ENCODE peak calls at places on chromosomes 12 and 14, in ten cellular contexts. V is IMR-90, L is mucosa of descending colon, G is GM10248, U is HepG2, A is tibial nerve, N is RWPE1, O is nephron progenitor cell, D is A673, J is heart right ventricle. C is an unnamed sample.

GRCh38 chr14:73758392-73759182 is 44.4 kb upstream of the PNMA1 start:
- DNase-seq in A (no peak), N (peak), J (peak), U (peak), O (peak), G (peak), L (peak), V (peak), D (peak), C (no peak)

GRCh38 chr12:122460061-122460460 is 37.6 kb upstream of the CLIP1 start:
- DNase-seq in A (no peak), N (no peak), D (no peak), O (no peak), V (no peak), J (no peak), L (no peak), U (no peak), G (no peak), C (no peak)

GRCh38 chr12:82687020-82687951 is 580 bp downstream of the TMTC2 start:
- DNase-seq in V (peak), A (no peak), L (peak), N (peak), G (peak), O (peak), U (no peak), D (peak), J (peak), C (no peak)

GRCh38 chr12:78680596-78680995 is 184.0 kb upstream of the SYT1 start:
- DNase-seq in D (peak), G (no peak), U (no peak), J (no peak), N (no peak), V (no peak), O (no peak), L (no peak), A (no peak), C (no peak)

GRCh38 chr14:34059925-34060746 is 109.3 kb upstream of the EGLN3 start:
- DNase-seq in J (peak), G (peak), O (peak), A (peak), D (peak), U (peak), L (peak), N (peak), V (peak), C (peak)

GRCh38 chr12:6838854-6839253 is 1.9 kb upstream of the GNB3 start:
- DNase-seq in U (no peak), G (no peak), L (no peak), J (no peak), A (no peak), N (no peak), O (no peak), D (no peak), V (no peak), C (no peak)

GRCh38 chr12:77685112-77685511 is 145.6 kb upstream of the NAV3 start:
- DNase-seq in G (peak), D (peak), N (peak), A (peak), L (no peak), V (peak), J (no peak), U (peak), O (peak), C (peak)

GRCh38 chr12:95637471-95638155 is 86.3 kb upstream of the USP44 start:
- DNase-seq in J (no peak), O (no peak), G (no peak), V (peak), L (no peak), N (no peak), U (no peak), A (no peak), D (no peak), C (peak)

GRCh38 chr12:80777587-80777986 is 60.9 kb downstream of the MYF5 start:
- DNase-seq in V (no peak), D (no peak), A (no peak), O (no peak), J (no peak), U (peak), G (no peak), L (no peak), N (no peak), C (no peak)

GRCh38 chr12:81274619-81275018 is 196.7 kb downstream of the ACSS3 start:
- DNase-seq in J (no peak), O (no peak), L (no peak), G (no peak), A (no peak), D (no peak), N (no peak), U (no peak), V (no peak), C (no peak)

GRCh38 chr12:78483767-78484315 is 380.7 kb upstream of the SYT1 start:
- DNase-seq in U (no peak), N (no peak), G (no peak), V (no peak), J (no peak), D (no peak), A (no peak), L (no peak), O (no peak), C (no peak)

GRCh38 chr12:11540156-11540555 is 109.3 kb upstream of the ETV6 start:
- DNase-seq in U (no peak), G (no peak), J (no peak), L (no peak), N (no peak), A (no peak), V (no peak), D (no peak), O (no peak), C (no peak)

GRCh38 chr12:11543513-11544168 is 105.8 kb upstream of the ETV6 start:
- DNase-seq in D (no peak), V (peak), O (no peak), G (no peak), N (no peak), L (no peak), J (no peak), U (no peak), A (no peak), C (no peak)

GRCh38 chr12:11540615-11541014 is 108.9 kb upstream of the ETV6 start:
- DNase-seq in O (no peak), J (no peak), L (no peak), N (no peak), V (no peak), G (no peak), D (no peak), A (no peak), U (no peak), C (no peak)

GRCh38 chr12:11542599-11542998 is 106.9 kb upstream of the ETV6 start:
- DNase-seq in G (no peak), J (no peak), V (no peak), D (no peak), L (no peak), A (no peak), O (no peak), N (no peak), U (no peak), C (no peak)

DNA sequence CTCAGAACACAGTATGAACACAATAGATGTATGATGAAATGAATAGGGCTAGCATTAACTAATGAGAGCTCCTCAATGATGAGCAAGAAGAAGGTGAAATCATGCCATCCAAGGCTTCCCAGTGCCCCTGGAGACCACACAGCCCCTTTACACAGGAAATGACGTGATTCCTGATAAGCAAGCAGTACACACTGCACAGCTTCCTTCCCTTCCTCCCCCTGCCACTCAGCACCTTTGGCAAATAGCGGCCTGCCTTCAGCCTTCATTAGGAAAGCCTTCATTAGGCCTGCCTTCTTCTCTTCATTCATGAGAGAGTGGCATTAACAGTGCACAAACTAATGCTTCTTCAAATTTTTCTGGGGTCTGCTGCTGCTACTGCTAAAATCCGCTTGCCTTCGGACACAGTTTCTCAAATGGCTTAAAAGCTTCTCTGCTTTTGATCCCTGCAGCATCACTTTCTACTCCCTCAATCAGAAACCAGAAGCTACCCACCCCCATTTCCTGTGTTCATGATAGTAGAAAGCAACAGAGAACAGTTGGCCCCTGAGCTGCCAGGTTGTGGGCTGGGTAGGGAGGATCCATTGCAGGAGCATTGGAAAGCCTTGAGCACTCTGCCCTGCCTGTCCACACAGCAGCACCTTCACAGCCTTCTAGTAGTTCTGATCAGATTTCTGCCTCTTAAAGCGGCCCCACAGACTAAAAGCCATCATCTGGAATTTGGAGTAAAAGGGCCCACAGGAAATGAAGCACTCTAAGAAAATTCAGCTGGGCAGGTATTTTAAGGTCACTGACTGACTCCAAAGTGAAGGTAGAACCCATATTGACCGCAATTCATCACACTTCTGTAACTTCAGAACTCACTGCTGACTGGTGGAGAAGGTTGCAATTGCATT is 103.8 kb upstream of the ETV6 start:
- DNase-seq in G (peak), L (no peak), V (no peak), O (no peak), U (no peak), J (no peak), D (peak), N (no peak), A (no peak), C (no peak)
- TF ChIP-seq CTCF in G (no peak), L (no peak), V (no peak), O (no peak), U (no peak), J (no peak), D (no peak), N (no peak), A (no peak), C (no peak)

GRCh38 chr14:32104308-32104707 is 27.2 kb downstream of the ARHGAP5 start:
- DNase-seq in G (no peak), O (no peak), V (no peak), N (no peak), D (no peak), U (no peak), J (no peak), L (no peak), A (no peak), C (no peak)

GRCh38 chr14:32102968-32103367 is 25.9 kb downstream of the ARHGAP5 start:
- DNase-seq in V (no peak), U (no peak), O (no peak), N (no peak), A (no peak), D (no peak), G (no peak), L (no peak), J (no peak), C (no peak)

GRCh38 chr14:32100175-32100574 is 23.1 kb downstream of the ARHGAP5 start:
- DNase-seq in L (no peak), G (no peak), N (no peak), V (no peak), J (no peak), A (no peak), U (no peak), D (no peak), O (no peak), C (no peak)

GRCh38 chr14:32102152-32102787 is 25.2 kb downstream of the ARHGAP5 start:
- DNase-seq in G (no peak), L (no peak), O (no peak), N (no peak), J (no peak), A (no peak), V (no peak), D (no peak), U (no peak), C (no peak)

GRCh38 chr14:32104803-32105202 is 27.7 kb downstream of the ARHGAP5 start:
- DNase-seq in O (no peak), D (no peak), L (no peak), A (no peak), U (no peak), J (no peak), G (no peak), N (no peak), V (no peak), C (no peak)
- TF ChIP-seq CTCF in O (no peak), D (no peak), L (no peak), A (no peak), U (peak), J (no peak), G (no peak), N (no peak), V (no peak), C (no peak)

DNA sequence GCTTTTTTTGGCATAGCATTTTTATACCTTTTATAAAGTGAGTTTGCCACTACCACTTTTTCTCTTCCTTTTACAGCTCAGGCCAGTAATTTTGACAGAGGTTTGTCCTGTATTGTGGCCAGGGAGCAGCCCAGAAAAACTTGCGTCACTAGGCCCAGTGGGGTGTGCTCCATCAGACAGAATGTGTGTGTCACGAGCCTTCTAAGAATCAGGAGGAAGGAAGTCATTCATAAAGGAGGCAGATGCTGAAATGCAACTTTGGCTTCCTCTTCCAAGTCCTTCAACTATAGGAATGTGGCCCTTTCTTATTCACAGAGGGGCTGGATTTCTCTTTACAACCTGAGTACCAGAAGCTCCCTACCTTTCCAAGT is 10.1 kb upstream of the RAB35 start:
- DNase-seq in D (no peak), A (no peak), N (no peak), U (no peak), J (no peak), L (no peak), V (peak), G (no peak), O (no peak), C (no peak)
- TF ChIP-seq CTCF in D (no peak), A (no peak), N (no peak), U (no peak), J (no peak), L (no peak), V (no peak), G (no peak), O (no peak), C (no peak)

GRCh38 chr12:93573552-93574223 is 1.2 kb downstream of the SOCS2 start:
- DNase-seq in J (no peak), N (no peak), G (no peak), D (no peak), A (no peak), L (no peak), O (peak), U (no peak), V (peak), C (no peak)
- TF ChIP-seq CTCF in J (no peak), N (no peak), G (no peak), D (no peak), A (no peak), L (no peak), O (no peak), U (no peak), V (no peak), C (no peak)

GRCh38 chr12:28645436-28645835 is 455.2 kb downstream of the CCDC91 start:
- DNase-seq in U (no peak), A (no peak), J (no peak), D (no peak), G (no peak), O (no peak), L (no peak), V (no peak), N (no peak), C (no peak)

GRCh38 chr12:28652239-28652638 is 462.0 kb downstream of the CCDC91 start:
- DNase-seq in U (no peak), J (no peak), N (no peak), L (no peak), G (no peak), D (no peak), A (no peak), O (no peak), V (peak), C (no peak)

GRCh38 chr12:28645891-28646290 is 455.6 kb downstream of the CCDC91 start:
- DNase-seq in D (no peak), G (no peak), N (no peak), O (no peak), L (no peak), V (no peak), J (no peak), U (no peak), A (no peak), C (no peak)

GRCh38 chr12:28650906-28651305 is 460.6 kb downstream of the CCDC91 start:
- DNase-seq in A (no peak), N (no peak), D (no peak), J (no peak), U (no peak), V (no peak), G (no peak), L (no peak), O (no peak), C (no peak)
- TF ChIP-seq CTCF in A (no peak), N (no peak), D (no peak), J (no peak), U (no peak), V (no peak), G (no peak), L (no peak), O (no peak), C (no peak)

GRCh38 chr14:21910260-21910659 is 236.6 kb upstream of the OR4E1 start:
- DNase-seq in D (no peak), O (no peak), L (no peak), J (no peak), G (no peak), A (no peak), N (no peak), U (no peak), V (no peak), C (no peak)

GRCh38 chr14:21917699-21918436 is 244.2 kb upstream of the OR4E1 start:
- DNase-seq in J (no peak), L (no peak), G (peak), O (peak), V (peak), U (peak), A (no peak), D (peak), N (peak), C (peak)

GRCh38 chr14:21911877-21912276 is 238.3 kb upstream of the OR4E1 start:
- DNase-seq in L (no peak), D (no peak), A (no peak), V (no peak), J (no peak), G (no peak), N (no peak), O (no peak), U (no peak), C (no peak)

GRCh38 chr14:21915814-21916213 is 242.2 kb upstream of the OR4E1 start:
- DNase-seq in J (no peak), L (no peak), N (peak), U (peak), O (no peak), A (no peak), G (no peak), D (no peak), V (no peak), C (no peak)

GRCh38 chr14:21913759-21914158 is 240.1 kb upstream of the OR4E1 start:
- DNase-seq in O (peak), U (peak), D (peak), J (no peak), N (peak), G (peak), L (peak), V (peak), A (no peak), C (peak)
- TF ChIP-seq CTCF in O (peak), U (peak), D (peak), J (peak), N (peak), G (peak), L (no peak), V (peak), A (peak), C (peak)

GRCh38 chr12:120930032-120930431 is 25.9 kb upstream of the SPPL3 start:
- DNase-seq in L (no peak), D (no peak), A (no peak), N (no peak), U (no peak), V (no peak), O (no peak), J (no peak), G (no peak), C (no peak)
- TF ChIP-seq CTCF in L (no peak), D (no peak), A (no peak), N (no peak), U (no peak), V (no peak), O (no peak), J (no peak), G (no peak), C (no peak)

DNA sequence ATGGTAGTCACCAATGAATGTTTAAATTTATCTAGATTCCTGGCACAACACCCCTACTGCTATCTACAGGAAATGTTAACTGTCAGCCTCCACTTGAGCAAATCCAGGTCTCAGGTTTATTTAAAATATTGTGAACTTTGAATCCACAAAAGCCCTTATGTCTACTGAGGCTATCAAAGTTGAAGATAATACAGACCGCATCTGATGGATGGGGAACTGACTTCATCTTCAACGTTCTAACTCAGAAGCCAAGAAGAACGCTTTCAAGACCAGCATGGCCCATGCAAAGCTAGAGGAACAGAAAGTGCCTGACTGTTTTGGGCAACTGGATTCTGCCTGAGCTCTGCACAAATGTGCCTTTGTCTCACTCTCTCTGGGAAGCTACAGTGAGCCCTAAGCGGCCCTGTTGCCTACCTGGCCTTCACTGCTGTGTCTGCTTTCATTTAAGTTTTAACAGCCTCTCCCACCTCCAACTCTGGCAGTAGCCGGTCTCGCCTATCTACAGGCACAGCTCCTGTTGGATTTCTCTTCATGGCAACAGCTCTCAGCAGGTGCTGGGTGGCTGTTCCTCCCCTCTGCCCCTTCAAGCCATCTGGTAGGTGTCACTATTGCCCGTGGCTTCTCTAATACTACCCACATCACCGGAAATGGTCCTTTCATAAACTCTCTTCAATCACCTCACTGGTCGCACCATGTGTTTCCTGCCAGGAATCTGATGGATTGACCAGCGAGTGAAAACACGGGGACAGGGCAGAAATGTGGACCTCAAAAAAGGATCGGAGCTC is 112.1 kb upstream of the OVCH1 start:
- DNase-seq in L (no peak), V (no peak), A (no peak), N (no peak), O (no peak), U (no peak), D (no peak), J (no peak), G (no peak), C (no peak)
- TF ChIP-seq CTCF in L (no peak), V (no peak), A (no peak), N (no peak), O (no peak), U (no peak), D (no peak), J (no peak), G (no peak), C (no peak)

DNA sequence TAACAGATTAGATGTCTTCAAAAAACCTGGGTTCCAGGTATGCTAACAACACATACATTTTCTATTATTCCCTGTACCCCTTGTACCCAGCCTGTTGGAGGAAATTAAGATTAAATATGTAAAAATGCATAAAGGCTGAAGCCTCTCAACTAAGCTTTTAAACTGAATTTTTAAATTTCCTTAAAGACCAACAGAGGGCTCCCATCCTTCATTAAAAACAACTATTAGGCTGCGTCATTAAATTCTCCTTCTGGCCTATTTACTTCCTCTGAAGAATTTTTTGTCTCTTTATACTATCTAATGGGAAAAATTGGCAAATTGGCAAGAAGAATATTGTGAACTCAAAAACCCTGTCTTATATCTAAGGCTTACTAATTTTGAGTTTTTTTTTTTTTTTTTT is 21.8 kb downstream of the SENP1 start:
- DNase-seq in L (no peak), G (no peak), V (peak), A (no peak), D (peak), J (no peak), N (no peak), O (no peak), U (no peak), C (peak)
- TF ChIP-seq CTCF in L (no peak), G (no peak), V (peak), A (no peak), D (peak), J (peak), N (peak), O (no peak), U (no peak), C (no peak)

C was measured in astrocyte of the cerebellum.